ENCODE peak calls at places on chromosomes 5 and 9, in eight cellular contexts. One of them, this sample, is unnamed.

GRCh38 chr9:122120672-122121071 is 27.6 kb upstream of the TTLL11 start:
- DNase-seq in PC-3: no peak
- DNase-seq in gastrocnemius medialis: no peak
- DNase-seq in heart right ventricle: no peak
- DNase-seq in stomach: no peak
- DNase-seq in ovary: no peak
- DNase-seq in IMR-90: no peak
- DNase-seq in A549: no peak
- DNase-seq in this sample: no peak

GRCh38 chr9:123867971-123868370 is 62.0 kb downstream of the DENND1A start:
- DNase-seq in stomach: no peak
- DNase-seq in PC-3: no peak
- DNase-seq in IMR-90: peak; percentile 6
- DNase-seq in heart right ventricle: no peak
- DNase-seq in ovary: no peak
- DNase-seq in A549: no peak
- DNase-seq in gastrocnemius medialis: no peak
- DNase-seq in this sample: no peak

GRCh38 chr5:106818552-106818951 is 852.2 kb downstream of the EFNA5 start:
- DNase-seq in PC-3: no peak
- DNase-seq in A549: no peak
- DNase-seq in gastrocnemius medialis: no peak
- DNase-seq in IMR-90: no peak
- DNase-seq in stomach: no peak
- DNase-seq in ovary: no peak
- DNase-seq in heart right ventricle: no peak
- DNase-seq in this sample: no peak

GRCh38 chr5:103101079-103101732 is 18.7 kb downstream of the GIN1 start:
- DNase-seq in heart right ventricle: no peak
- DNase-seq in IMR-90: no peak
- DNase-seq in gastrocnemius medialis: no peak
- DNase-seq in PC-3: no peak
- DNase-seq in stomach: no peak
- DNase-seq in ovary: no peak
- DNase-seq in A549: no peak
- DNase-seq in this sample: no peak

GRCh38 chr5:169439362-169439761 is 138.4 kb upstream of the SLIT3 start:
- DNase-seq in A549: no peak
- DNase-seq in IMR-90: no peak
- DNase-seq in PC-3: no peak
- DNase-seq in stomach: no peak
- DNase-seq in heart right ventricle: no peak
- DNase-seq in ovary: no peak
- DNase-seq in gastrocnemius medialis: no peak
- DNase-seq in this sample: no peak

GRCh38 chr5:71757590-71758543 is 38.8 kb downstream of the CARTPT start:
- DNase-seq in gastrocnemius medialis: peak; percentile 23
- DNase-seq in ovary: peak; percentile 75
- DNase-seq in PC-3: peak; percentile 72
- DNase-seq in A549: peak; percentile 40
- DNase-seq in stomach: peak; percentile 73
- DNase-seq in heart right ventricle: peak; percentile 28
- DNase-seq in IMR-90: peak; percentile 71
- DNase-seq in this sample: peak; percentile 55

GRCh38 chr9:122051401-122052346 is 41.4 kb downstream of the TTLL11 start:
- DNase-seq in stomach: no peak
- DNase-seq in PC-3: no peak
- DNase-seq in A549: no peak
- DNase-seq in ovary: no peak
- DNase-seq in heart right ventricle: no peak
- DNase-seq in gastrocnemius medialis: no peak
- DNase-seq in IMR-90: peak; percentile 68
- DNase-seq in this sample: peak; percentile 89

GRCh38 chr9:132662152-132662945 is 7.4 kb downstream of the DDX31 start:
- DNase-seq in PC-3: no peak
- DNase-seq in ovary: no peak
- DNase-seq in gastrocnemius medialis: no peak
- DNase-seq in stomach: no peak
- DNase-seq in IMR-90: no peak
- DNase-seq in A549: no peak
- DNase-seq in heart right ventricle: no peak
- DNase-seq in this sample: no peak

GRCh38 chr9:98972641-98973545 is 29.2 kb downstream of the COL15A1 start:
- DNase-seq in IMR-90: no peak
- DNase-seq in gastrocnemius medialis: no peak
- DNase-seq in ovary: no peak
- DNase-seq in PC-3: no peak
- DNase-seq in stomach: no peak
- DNase-seq in heart right ventricle: no peak
- DNase-seq in A549: no peak
- DNase-seq in this sample: no peak

GRCh38 chr9:126957687-126958053 is 43.1 kb downstream of the RALGPS1 start:
- DNase-seq in heart right ventricle: no peak
- DNase-seq in A549: no peak
- DNase-seq in gastrocnemius medialis: peak; percentile 34
- DNase-seq in IMR-90: peak; percentile 64
- DNase-seq in ovary: no peak
- DNase-seq in stomach: no peak
- DNase-seq in PC-3: peak; percentile 39
- DNase-seq in this sample: peak; percentile 27

GRCh38 chr5:135391123-135391868 is 7.7 kb downstream of the MACROH2A1 start:
- DNase-seq in stomach: no peak
- DNase-seq in A549: no peak
- DNase-seq in IMR-90: peak; percentile 95
- DNase-seq in gastrocnemius medialis: no peak
- DNase-seq in PC-3: no peak
- DNase-seq in heart right ventricle: no peak
- DNase-seq in ovary: no peak
- DNase-seq in this sample: peak; percentile 93

GRCh38 chr5:177509361-177509951 is at the start of gene DOK3:
- DNase-seq in A549: no peak
- DNase-seq in IMR-90: no peak
- DNase-seq in stomach: peak; percentile 41
- DNase-seq in ovary: no peak
- DNase-seq in heart right ventricle: peak; percentile 50
- DNase-seq in PC-3: no peak
- DNase-seq in gastrocnemius medialis: peak; percentile 36
- DNase-seq in this sample: no peak

GRCh38 chr5:32713396-32714381 is 2.6 kb downstream of the NPR3 start:
- DNase-seq in ovary: no peak
- DNase-seq in heart right ventricle: peak; percentile 23
- DNase-seq in stomach: no peak
- DNase-seq in A549: no peak
- DNase-seq in PC-3: peak; percentile 91
- DNase-seq in IMR-90: peak; percentile 57
- DNase-seq in gastrocnemius medialis: no peak
- DNase-seq in this sample: peak; percentile 69

GRCh38 chr9:100317706-100318105 is 35.0 kb downstream of the TEX10 start:
- DNase-seq in stomach: no peak
- DNase-seq in gastrocnemius medialis: no peak
- DNase-seq in IMR-90: no peak
- DNase-seq in A549: no peak
- DNase-seq in heart right ventricle: no peak
- DNase-seq in PC-3: peak; percentile 41
- DNase-seq in ovary: no peak
- DNase-seq in this sample: peak; percentile 24

GRCh38 chr5:97192580-97193421 is 9.8 kb upstream of the RIOK2 start:
- DNase-seq in heart right ventricle: no peak
- DNase-seq in stomach: no peak
- DNase-seq in IMR-90: no peak
- DNase-seq in A549: no peak
- DNase-seq in gastrocnemius medialis: no peak
- DNase-seq in ovary: no peak
- DNase-seq in PC-3: peak; percentile 26
- DNase-seq in this sample: no peak

GRCh38 chr9:93096131-93096802 is at the start of gene CARD19:
- DNase-seq in ovary: peak; percentile 69
- DNase-seq in stomach: peak; percentile 67
- DNase-seq in IMR-90: peak; percentile 12
- DNase-seq in gastrocnemius medialis: peak; percentile 71
- DNase-seq in heart right ventricle: peak; percentile 64
- DNase-seq in PC-3: peak; percentile 35
- DNase-seq in A549: peak; percentile 55
- DNase-seq in this sample: peak; percentile 41

GRCh38 chr5:8458038-8458383 is 589.1 kb downstream of the MTRR start:
- DNase-seq in heart right ventricle: no peak
- DNase-seq in A549: no peak
- DNase-seq in ovary: no peak
- DNase-seq in PC-3: no peak
- DNase-seq in stomach: no peak
- DNase-seq in gastrocnemius medialis: no peak
- DNase-seq in IMR-90: peak; percentile 23
- DNase-seq in this sample: peak; percentile 27

GRCh38 chr5:180097926-180098325 is 26.4 kb upstream of the RNF130 start:
- DNase-seq in PC-3: no peak
- DNase-seq in ovary: no peak
- DNase-seq in gastrocnemius medialis: no peak
- DNase-seq in A549: no peak
- DNase-seq in stomach: no peak
- DNase-seq in IMR-90: no peak
- DNase-seq in heart right ventricle: no peak
- DNase-seq in this sample: no peak

GRCh38 chr9:111839981-111840380 is 45.2 kb upstream of the SHOC1 start:
- DNase-seq in PC-3: peak; percentile 29
- DNase-seq in gastrocnemius medialis: no peak
- DNase-seq in stomach: no peak
- DNase-seq in A549: no peak
- DNase-seq in ovary: no peak
- DNase-seq in IMR-90: peak; percentile 70
- DNase-seq in heart right ventricle: no peak
- DNase-seq in this sample: peak; percentile 81

GRCh38 chr5:150662731-150663516 is 1.9 kb downstream of the MYOZ3 start:
- DNase-seq in A549: no peak
- DNase-seq in IMR-90: no peak
- DNase-seq in ovary: no peak
- DNase-seq in heart right ventricle: no peak
- DNase-seq in stomach: no peak
- DNase-seq in gastrocnemius medialis: peak; percentile 53
- DNase-seq in PC-3: no peak
- DNase-seq in this sample: no peak

GRCh38 chr9:127112056-127112455 is 10.4 kb downstream of the ANGPTL2 start:
- DNase-seq in IMR-90: no peak
- DNase-seq in heart right ventricle: peak; percentile 51
- DNase-seq in ovary: peak; percentile 73
- DNase-seq in PC-3: no peak
- DNase-seq in stomach: peak; percentile 38
- DNase-seq in A549: no peak
- DNase-seq in gastrocnemius medialis: no peak
- DNase-seq in this sample: no peak

GRCh38 chr5:56686337-56687198 is 128.8 kb upstream of the MAP3K1 start:
- DNase-seq in A549: no peak
- DNase-seq in stomach: no peak
- DNase-seq in ovary: no peak
- DNase-seq in IMR-90: no peak
- DNase-seq in PC-3: no peak
- DNase-seq in gastrocnemius medialis: no peak
- DNase-seq in heart right ventricle: no peak
- DNase-seq in this sample: no peak

GRCh38 chr9:8287501-8287900 is 487.9 kb upstream of the DMAC1 start:
- DNase-seq in IMR-90: no peak
- DNase-seq in PC-3: no peak
- DNase-seq in stomach: no peak
- DNase-seq in A549: no peak
- DNase-seq in ovary: no peak
- DNase-seq in heart right ventricle: no peak
- DNase-seq in gastrocnemius medialis: no peak
- DNase-seq in this sample: no peak

GRCh38 chr9:129496187-129497063 is 124.5 kb downstream of the C9orf50 start:
- DNase-seq in heart right ventricle: peak; percentile 95
- DNase-seq in gastrocnemius medialis: peak; percentile 91
- DNase-seq in ovary: peak; percentile 97
- DNase-seq in IMR-90: peak; percentile 91
- DNase-seq in stomach: peak; percentile 96
- DNase-seq in PC-3: peak; percentile 81
- DNase-seq in A549: peak; percentile 86
- DNase-seq in this sample: peak; percentile 92

GRCh38 chr9:15374825-15375224 is 47.9 kb upstream of the SNAPC3 start:
- DNase-seq in stomach: no peak
- DNase-seq in PC-3: no peak
- DNase-seq in IMR-90: no peak
- DNase-seq in gastrocnemius medialis: no peak
- DNase-seq in ovary: no peak
- DNase-seq in heart right ventricle: no peak
- DNase-seq in A549: no peak
- DNase-seq in this sample: no peak

DNA sequence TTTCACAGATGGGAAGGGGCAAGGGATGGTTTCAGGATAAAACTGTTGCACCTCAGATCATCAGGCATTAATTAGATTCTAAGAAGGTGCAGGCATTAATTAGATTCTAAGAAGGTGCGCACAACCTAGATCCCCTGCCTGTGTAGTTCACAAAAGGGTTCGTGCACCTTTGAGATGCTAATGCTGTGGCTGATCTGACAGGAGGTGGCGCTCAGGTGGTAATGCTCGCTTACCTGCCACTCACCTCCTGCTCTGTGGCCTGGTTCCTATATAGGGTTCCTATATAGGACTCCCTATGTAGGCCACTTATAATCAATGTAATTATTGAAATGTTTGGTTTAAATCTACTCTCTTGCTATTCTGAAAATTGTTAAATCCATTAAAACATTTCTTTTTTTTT is 171.0 kb downstream of the MSX2 start:
- DNase-seq in ovary: no peak
- DNase-seq in IMR-90: no peak
- DNase-seq in heart right ventricle: no peak
- DNase-seq in stomach: no peak
- DNase-seq in PC-3: peak; percentile 15
- DNase-seq in A549: no peak
- DNase-seq in gastrocnemius medialis: no peak
- DNase-seq in this sample: no peak
- H3K4me3 ChIP-seq in ovary: no peak overlapping the region
- H3K4me3 ChIP-seq in IMR-90: no peak overlapping the region
- H3K4me3 ChIP-seq in heart right ventricle: no peak overlapping the region
- H3K4me3 ChIP-seq in stomach: no peak overlapping the region
- H3K4me3 ChIP-seq in PC-3: no peak overlapping the region
- H3K4me3 ChIP-seq in A549: no peak overlapping the region
- H3K4me3 ChIP-seq in gastrocnemius medialis: no peak overlapping the region
- H3K4me3 ChIP-seq in this sample: no peak overlapping the region

GRCh38 chr5:140647042-140647341 is 438 bp downstream of the NDUFA2 start:
- DNase-seq in gastrocnemius medialis: no peak
- DNase-seq in PC-3: no peak
- DNase-seq in A549: no peak
- DNase-seq in stomach: no peak
- DNase-seq in ovary: no peak
- DNase-seq in IMR-90: no peak
- DNase-seq in heart right ventricle: no peak
- DNase-seq in this sample: no peak
- TF ChIP-seq CTCF in gastrocnemius medialis: no peak
- TF ChIP-seq CTCF in PC-3: no peak
- TF ChIP-seq CTCF in A549: no peak
- TF ChIP-seq CTCF in stomach: no peak
- TF ChIP-seq CTCF in ovary: no peak
- TF ChIP-seq CTCF in IMR-90: no peak
- TF ChIP-seq CTCF in heart right ventricle: no peak
- TF ChIP-seq CTCF in this sample: no peak

GRCh38 chr5:88879724-88880123 is 3.3 kb downstream of the MEF2C start:
- DNase-seq in gastrocnemius medialis: no peak
- DNase-seq in IMR-90: no peak
- DNase-seq in A549: no peak
- DNase-seq in stomach: no peak
- DNase-seq in ovary: no peak
- DNase-seq in heart right ventricle: no peak
- DNase-seq in PC-3: peak; percentile 43
- DNase-seq in this sample: no peak
- H3K4me3 ChIP-seq in gastrocnemius medialis: peak overlapping the region; percentile 3
- H3K4me3 ChIP-seq in IMR-90: no peak overlapping the region
- H3K4me3 ChIP-seq in A549: no peak overlapping the region
- H3K4me3 ChIP-seq in stomach: peak overlapping the region; percentile 53
- H3K4me3 ChIP-seq in ovary: no peak overlapping the region
- H3K4me3 ChIP-seq in heart right ventricle: peak overlapping the region; percentile 54
- H3K4me3 ChIP-seq in PC-3: peak overlapping the region; percentile 85
- H3K4me3 ChIP-seq in this sample: no peak overlapping the region

GRCh38 chr9:114263853-114264510 is 58.9 kb upstream of the ORM1 start:
- DNase-seq in heart right ventricle: peak; percentile 49
- DNase-seq in stomach: no peak
- DNase-seq in ovary: no peak
- DNase-seq in A549: no peak
- DNase-seq in IMR-90: no peak
- DNase-seq in gastrocnemius medialis: no peak
- DNase-seq in PC-3: no peak
- DNase-seq in this sample: no peak
- TF ChIP-seq CTCF in heart right ventricle: peak; percentile 42
- TF ChIP-seq CTCF in stomach: no peak
- TF ChIP-seq CTCF in ovary: no peak
- TF ChIP-seq CTCF in A549: peak; percentile 9
- TF ChIP-seq CTCF in IMR-90: peak; percentile 34
- TF ChIP-seq CTCF in gastrocnemius medialis: no peak
- TF ChIP-seq CTCF in PC-3: no peak
- TF ChIP-seq CTCF in this sample: peak; percentile 20

This sample was measured in AG10803.